ENCODE peak calls at places on chromosome 20, in nine cellular contexts. T is heart left ventricle, W is GM12865, L is activated B cell treated with CpG ODN at 0.5 μM for 24 hours, J is lung, H is neural progenitor cell, P is colonic mucosa, D is cardiac fibroblast, Q is psoas muscle. O is an unnamed sample.

GRCh38 chr20:52192296-52193007 is 873 bp upstream of the ZFP64 start:
- DNase-seq in W (peak), J (no peak), H (peak), L (no peak), P (no peak), D (peak), T (peak), Q (peak), O (peak)

GRCh38 chr20:7449269-7449668 is 491.0 kb downstream of the HAO1 start:
- DNase-seq in W (peak), J (no peak), L (no peak), H (no peak), D (peak), T (no peak), P (no peak), Q (no peak), O (no peak)

GRCh38 chr20:5172167-5172586 is 45.4 kb downstream of the CDS2 start:
- DNase-seq in D (no peak), H (no peak), L (no peak), W (peak), P (no peak), Q (no peak), T (no peak), J (no peak), O (peak)

GRCh38 chr20:9660236-9660868 is 146.0 kb downstream of the LAMP5 start:
- DNase-seq in L (no peak), W (peak), Q (no peak), J (no peak), P (no peak), D (peak), T (no peak), H (peak), O (no peak)

GRCh38 chr20:24935786-24936525 is 13.1 kb upstream of the CST7 start:
- DNase-seq in W (no peak), J (no peak), Q (no peak), T (no peak), P (peak), H (no peak), L (no peak), D (no peak), O (no peak)

GRCh38 chr20:45153147-45153546 is 21.6 kb upstream of the PI3 start:
- DNase-seq in P (no peak), W (no peak), J (no peak), Q (no peak), H (no peak), T (no peak), D (no peak), L (no peak), O (no peak)

GRCh38 chr20:23419995-23420901 is 1.0 kb downstream of the NAPB start:
- DNase-seq in H (peak), W (peak), L (peak), D (peak), J (peak), Q (peak), T (peak), P (peak), O (peak)

GRCh38 chr20:5865604-5866003 is 84.7 kb downstream of the TRMT6 start:
- DNase-seq in J (no peak), W (no peak), H (no peak), Q (no peak), D (peak), L (no peak), P (no peak), T (no peak), O (no peak)

GRCh38 chr20:5077761-5078387 is 41.9 kb downstream of the PCNA start:
- DNase-seq in L (no peak), J (no peak), T (no peak), P (no peak), H (no peak), D (no peak), W (peak), Q (no peak), O (no peak)

GRCh38 chr20:2330090-2330695 is 34.4 kb downstream of the TGM3 start:
- DNase-seq in L (no peak), D (no peak), J (no peak), Q (no peak), W (no peak), P (peak), H (no peak), T (no peak), O (no peak)

GRCh38 chr20:46221271-46221670 is 87.0 kb downstream of the CDH22 start:
- DNase-seq in L (no peak), T (no peak), Q (no peak), D (no peak), H (peak), W (no peak), P (no peak), J (no peak), O (no peak)

GRCh38 chr20:35451295-35451694 is 4.1 kb upstream of the CEP250 start:
- DNase-seq in H (no peak), W (no peak), L (no peak), J (no peak), P (peak), Q (no peak), D (no peak), T (no peak), O (no peak)

GRCh38 chr20:36802326-36803223 is 29.0 kb upstream of the DSN1 start:
- DNase-seq in J (no peak), Q (no peak), P (no peak), H (no peak), W (no peak), L (no peak), D (peak), T (no peak), O (no peak)

GRCh38 chr20:36153754-36154695 is 515 bp upstream of the EPB41L1 start:
- DNase-seq in Q (peak), J (peak), H (peak), D (peak), T (peak), L (no peak), W (no peak), P (peak), O (peak)

GRCh38 chr20:52529856-52530255 is 338.3 kb upstream of the ZFP64 start:
- DNase-seq in L (no peak), H (no peak), J (no peak), T (no peak), P (no peak), W (no peak), Q (no peak), D (no peak), O (no peak)

GRCh38 chr20:5397418-5397817 is 80.7 kb upstream of the PROKR2 start:
- DNase-seq in D (no peak), J (no peak), P (no peak), L (no peak), H (no peak), W (no peak), Q (no peak), T (no peak), O (no peak)

GRCh38 chr20:22577515-22578220 is 6.7 kb downstream of the FOXA2 start:
- DNase-seq in L (no peak), P (peak), J (peak), W (no peak), D (no peak), T (no peak), Q (no peak), H (peak), O (no peak)

GRCh38 chr20:8255945-8256632 is 124.0 kb downstream of the PLCB1 start:
- DNase-seq in T (no peak), J (peak), Q (no peak), P (no peak), D (peak), L (no peak), W (no peak), H (peak), O (no peak)

GRCh38 chr20:3307695-3308094 is 68.7 kb upstream of the SLC4A11 start:
- DNase-seq in D (no peak), T (no peak), H (no peak), Q (no peak), W (no peak), L (no peak), J (no peak), P (no peak), O (no peak)

GRCh38 chr20:278181-278580 is 12.4 kb downstream of the C20orf96 start:
- DNase-seq in J (no peak), W (no peak), P (no peak), H (no peak), L (no peak), T (no peak), D (no peak), Q (no peak), O (no peak)

GRCh38 chr20:48661575-48662473 is 166.0 kb downstream of the PREX1 start:
- DNase-seq in H (no peak), Q (no peak), J (no peak), T (peak), W (no peak), D (no peak), L (no peak), P (no peak), O (no peak)

GRCh38 chr20:3646651-3647050 is 16.5 kb downstream of the GFRA4 start:
- DNase-seq in D (no peak), H (no peak), P (no peak), W (no peak), L (no peak), J (no peak), Q (no peak), T (no peak), O (no peak)

GRCh38 chr20:35992713-35993335 is 24.4 kb downstream of the CNBD2 start:
- DNase-seq in H (peak), L (no peak), P (peak), Q (no peak), T (no peak), J (peak), W (peak), D (peak), O (peak)

GRCh38 chr20:24906806-24907205 is 42.3 kb upstream of the CST7 start:
- DNase-seq in Q (no peak), W (no peak), T (no peak), J (no peak), D (no peak), P (no peak), L (no peak), H (no peak), O (no peak)

GRCh38 chr20:53934421-53935352 is 135.7 kb downstream of the BCAS1 start:
- DNase-seq in L (no peak), Q (no peak), D (peak), P (no peak), H (no peak), J (no peak), W (peak), T (peak), O (peak)

GRCh38 chr20:36644032-36644712 is 1.8 kb downstream of the SLA2 start:
- DNase-seq in D (no peak), P (no peak), W (peak), Q (no peak), L (no peak), H (no peak), J (no peak), T (no peak), O (no peak)

GRCh38 chr20:10337291-10337690 is 96.7 kb downstream of the MKKS start:
- DNase-seq in L (no peak), P (no peak), T (no peak), Q (no peak), H (no peak), D (peak), J (no peak), W (no peak), O (no peak)

GRCh38 chr20:41352666-41353065 is 12.0 kb downstream of the LPIN3 start:
- DNase-seq in T (no peak), J (no peak), P (no peak), H (no peak), Q (no peak), L (no peak), D (no peak), W (no peak), O (no peak)

GRCh38 chr20:6044102-6044501 is 9.8 kb downstream of the LRRN4 start:
- DNase-seq in P (no peak), L (no peak), J (no peak), W (no peak), H (no peak), T (no peak), D (no peak), Q (no peak), O (no peak)

GRCh38 chr20:36830791-36831691 is 44.9 kb upstream of the TLDC2 start:
- DNase-seq in P (no peak), Q (peak), J (peak), D (peak), T (peak), L (no peak), W (no peak), H (no peak), O (no peak)

GRCh38 chr20:37349517-37350491 is 3.9 kb downstream of the SRC start:
- DNase-seq in Q (peak), P (no peak), D (peak), J (peak), T (no peak), W (peak), L (no peak), H (no peak), O (no peak)

GRCh38 chr20:23641936-23642751 is 4.4 kb upstream of the CST3 start:
- DNase-seq in T (no peak), Q (peak), P (no peak), H (no peak), L (no peak), J (no peak), D (peak), W (no peak), O (no peak)

GRCh38 chr20:7025635-7026034 is 258.1 kb downstream of the BMP2 start:
- DNase-seq in W (no peak), Q (no peak), T (no peak), J (no peak), L (no peak), H (no peak), D (no peak), P (no peak), O (no peak)

GRCh38 chr20:34574861-34575260 is 16.3 kb downstream of the MAP1LC3A start:
- DNase-seq in D (no peak), Q (no peak), L (no peak), T (no peak), P (no peak), W (no peak), H (no peak), J (no peak), O (no peak)

GRCh38 chr20:60884277-60884676 is 367.8 kb upstream of the CDH4 start:
- DNase-seq in L (no peak), H (no peak), Q (no peak), J (no peak), D (no peak), P (no peak), T (no peak), W (no peak), O (no peak)

GRCh38 chr20:840858-841567 is 7.5 kb downstream of the FAM110A start:
- DNase-seq in D (no peak), L (peak), P (peak), J (peak), T (no peak), H (peak), Q (no peak), W (no peak), O (no peak)

GRCh38 chr20:57335392-57335791 is 5.8 kb downstream of the SPO11 start:
- DNase-seq in H (no peak), P (no peak), J (no peak), Q (no peak), L (no peak), D (no peak), W (no peak), T (no peak), O (no peak)
- TF ChIP-seq CTCF in H (peak), P (no peak), J (no peak), Q (no peak), L (no peak), D (no peak), W (no peak), T (no peak), O (no peak)

GRCh38 chr20:21027569-21027968 is 78.6 kb downstream of the LINC00237 start:
- DNase-seq in H (peak), W (no peak), P (no peak), J (no peak), T (no peak), D (peak), Q (no peak), L (no peak), O (no peak)
- TF ChIP-seq CTCF in H (peak), W (no peak), P (no peak), J (no peak), T (no peak), D (no peak), Q (no peak), L (no peak), O (no peak)

GRCh38 chr20:39571171-39571570 is 609.0 kb downstream of the DHX35 start:
- DNase-seq in J (no peak), Q (no peak), D (no peak), P (no peak), W (no peak), T (no peak), L (no peak), H (no peak), O (no peak)
- TF ChIP-seq CTCF in J (no peak), Q (no peak), D (no peak), P (no peak), W (no peak), T (no peak), L (no peak), H (no peak), O (no peak)

GRCh38 chr20:63022501-63022900 is 15.7 kb upstream of the BHLHE23 start:
- DNase-seq in D (no peak), P (no peak), T (no peak), L (no peak), H (no peak), J (no peak), W (no peak), Q (no peak), O (no peak)
- TF ChIP-seq CTCF in D (no peak), P (no peak), T (no peak), L (no peak), H (no peak), J (no peak), W (no peak), Q (no peak), O (no peak)

O was measured in GM13976.